ENCODE peak calls at places on chromosome 18, in six cellular contexts. J is H1, F is GM12892, Y is HepG2, V is K562, C is GM12878. A is an unnamed sample.

GRCh38 chr18:36519358-36519757 is 221.8 kb downstream of the FHOD3 start:
- DNase-seq in J (peak), F (no peak), Y (no peak), V (no peak), C (no peak), A (no peak)

GRCh38 chr18:44502790-44503189 is 177.9 kb upstream of the SETBP1 start:
- DNase-seq in C (no peak), V (no peak), F (no peak), J (no peak), Y (no peak), A (no peak)

GRCh38 chr18:48949606-48950535 is 894 bp downstream of the SMAD7 start:
- DNase-seq in V (peak), Y (no peak), F (no peak), J (peak), C (no peak), A (no peak)

GRCh38 chr18:52054301-52054700 is 285.7 kb upstream of the DCC start:
- DNase-seq in V (no peak), Y (no peak), C (no peak), F (no peak), J (no peak), A (no peak)

GRCh38 chr18:80135136-80135535 is 26.1 kb downstream of the ADNP2 start:
- DNase-seq in C (no peak), F (no peak), J (no peak), Y (no peak), V (no peak), A (no peak)

GRCh38 chr18:48036191-48036590 is 105.7 kb upstream of the SMAD2 start:
- DNase-seq in F (no peak), J (no peak), V (no peak), C (no peak), Y (no peak), A (no peak)

GRCh38 chr18:23198217-23198845 is 63.0 kb downstream of the CABLES1 start:
- DNase-seq in Y (no peak), F (no peak), V (no peak), C (no peak), J (no peak), A (no peak)

GRCh38 chr18:25724121-25724520 is 366.3 kb downstream of the SS18 start:
- DNase-seq in J (no peak), C (no peak), F (no peak), V (no peak), Y (no peak), A (no peak)

GRCh38 chr18:7467708-7468466 is 99.2 kb upstream of the PTPRM start:
- DNase-seq in Y (peak), J (no peak), F (no peak), V (peak), C (no peak), A (no peak)

GRCh38 chr18:36460854-36461253 is 163.3 kb downstream of the FHOD3 start:
- DNase-seq in C (no peak), F (no peak), V (no peak), J (peak), Y (no peak), A (no peak)

GRCh38 chr18:22813648-22814328 is 119.3 kb upstream of the RBBP8 start:
- DNase-seq in Y (peak), C (no peak), F (no peak), V (peak), J (no peak), A (no peak)

GRCh38 chr18:22606563-22607283 is 189.0 kb upstream of the CTAGE1 start:
- DNase-seq in Y (no peak), J (no peak), V (no peak), C (no peak), F (no peak), A (no peak)

GRCh38 chr18:45727068-45727467 is 3.1 kb downstream of the SLC14A1 start:
- DNase-seq in Y (no peak), F (no peak), J (no peak), V (no peak), C (no peak), A (no peak)

GRCh38 chr18:33870059-33870458 is 292.0 kb downstream of the ASXL3 start:
- DNase-seq in F (no peak), Y (no peak), J (no peak), C (no peak), V (no peak), A (no peak)

GRCh38 chr18:3653859-3654441 is 204.0 kb downstream of the TGIF1 start:
- DNase-seq in V (peak), C (no peak), J (no peak), Y (no peak), F (no peak), A (no peak)

GRCh38 chr18:33934258-33934657 is 290.5 kb downstream of the NOL4 start:
- DNase-seq in V (no peak), C (no peak), F (no peak), J (no peak), Y (no peak), A (no peak)

GRCh38 chr18:46291149-46291548 is 187.0 kb downstream of the HAUS1 start:
- DNase-seq in V (no peak), C (no peak), Y (no peak), F (no peak), J (no peak), A (no peak)

GRCh38 chr18:37393945-37394609 is 171.5 kb downstream of the CELF4 start:
- DNase-seq in F (peak), V (peak), Y (no peak), J (peak), C (no peak), A (no peak)

GRCh38 chr18:57915848-57916596 is 112.9 kb upstream of the ATP8B1 start:
- DNase-seq in Y (peak), F (no peak), C (no peak), J (no peak), V (no peak), A (no peak)

GRCh38 chr18:58194028-58194427 is 150.0 kb downstream of the NEDD4L start:
- DNase-seq in F (no peak), J (no peak), Y (no peak), V (peak), C (no peak), A (no peak)

GRCh38 chr18:77054288-77054605 is 78.3 kb downstream of the MBP start:
- DNase-seq in J (no peak), Y (no peak), V (no peak), C (no peak), F (no peak), A (no peak)

GRCh38 chr18:52348209-52348608 is 8.2 kb downstream of the DCC start:
- DNase-seq in C (no peak), J (peak), V (peak), F (no peak), Y (peak), A (no peak)

GRCh38 chr18:13539050-13539449 is 187.3 kb downstream of the FAM210A start:
- DNase-seq in V (no peak), Y (no peak), J (no peak), C (no peak), F (no peak), A (no peak)

GRCh38 chr18:66749030-66749429 is 145.1 kb upstream of the CDH19 start:
- DNase-seq in Y (peak), V (no peak), F (no peak), J (no peak), C (no peak), A (no peak)

GRCh38 chr18:74289137-74289536 is 2.6 kb downstream of the CYB5A start:
- DNase-seq in F (no peak), Y (no peak), J (no peak), V (no peak), C (no peak), A (no peak)

GRCh38 chr18:49933530-49933929 is 120.2 kb upstream of the ACAA2 start:
- DNase-seq in F (no peak), C (no peak), J (no peak), Y (no peak), V (no peak), A (no peak)

GRCh38 chr18:79819951-79820351 is 22.2 kb downstream of the KCNG2 start:
- DNase-seq in V (no peak), Y (no peak), F (peak), J (peak), C (peak), A (peak)

GRCh38 chr18:34933880-34934689 is 107.1 kb upstream of the MAPRE2 start:
- DNase-seq in F (no peak), C (no peak), V (no peak), Y (no peak), J (no peak), A (no peak)

GRCh38 chr18:57581301-57581934 is 5.1 kb downstream of the FECH start:
- DNase-seq in Y (no peak), J (no peak), C (peak), V (no peak), F (no peak), A (peak)

GRCh38 chr18:51582551-51582950 is 385.1 kb upstream of the MEX3C start:
- DNase-seq in F (no peak), C (no peak), V (no peak), Y (no peak), J (no peak), A (no peak)

GRCh38 chr18:46632401-46633089 is 24.5 kb downstream of the LOXHD1 start:
- DNase-seq in Y (no peak), F (no peak), V (no peak), J (peak), C (no peak), A (no peak)

GRCh38 chr18:2961828-2962227 is 51.1 kb downstream of the LPIN2 start:
- DNase-seq in V (no peak), C (no peak), F (no peak), J (no peak), Y (no peak), A (no peak)

GRCh38 chr18:40877096-40877495 is 1077.9 kb upstream of the PIK3C3 start:
- DNase-seq in J (no peak), C (no peak), V (no peak), Y (no peak), F (no peak), A (no peak)

GRCh38 chr18:73118121-73118816 is 250.5 kb upstream of the NETO1 start:
- DNase-seq in C (no peak), F (no peak), Y (no peak), J (no peak), V (no peak), A (no peak)

DNA sequence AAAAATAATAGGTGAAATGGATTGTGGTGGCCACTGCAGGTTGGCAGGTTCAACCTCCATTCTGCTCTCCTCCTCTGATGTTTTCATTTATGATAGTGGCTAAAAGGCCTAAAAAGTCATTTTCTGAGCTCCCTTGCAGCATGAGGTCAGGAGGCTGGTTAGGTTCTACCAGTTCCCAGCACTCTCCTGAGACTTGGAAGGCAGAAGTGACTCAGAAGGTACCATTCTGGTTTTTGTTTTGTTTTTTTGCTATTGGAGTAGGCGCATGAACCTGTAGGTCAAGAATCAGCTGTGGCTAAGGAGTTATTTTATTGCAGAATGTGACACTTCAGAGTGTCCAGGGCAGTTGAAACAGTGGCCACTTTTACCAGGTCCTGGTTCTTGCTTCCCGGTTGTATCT is 181.9 kb downstream of the CCDC102B start:
- DNase-seq in C (no peak), F (no peak), J (no peak), Y (no peak), V (no peak), A (no peak)
- TF ChIP-seq TAF1 in C (no peak), F (no peak), J (no peak), Y (no peak), V (no peak), A (no peak)

DNA sequence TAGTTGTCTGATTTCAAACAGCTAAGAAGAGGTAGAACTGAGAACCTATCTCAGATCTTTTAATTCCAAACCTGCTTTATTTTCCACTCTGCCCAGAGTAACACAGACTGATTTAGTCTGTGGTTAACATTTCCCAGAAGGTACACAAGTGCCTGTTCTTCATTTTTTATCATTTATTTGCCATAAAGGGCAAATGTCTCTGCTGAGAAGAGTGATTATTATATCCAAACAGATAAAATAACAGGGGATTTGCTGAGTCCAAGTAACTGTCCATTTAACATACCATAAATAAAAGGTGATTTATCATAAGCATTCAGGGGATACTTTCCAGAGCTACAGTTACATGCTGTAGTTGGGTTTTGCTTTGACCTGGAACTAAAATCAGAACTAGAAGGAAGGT is 617.7 kb downstream of the MBD2 start:
- DNase-seq in Y (no peak), J (no peak), F (no peak), V (no peak), C (no peak), A (no peak)
- TF ChIP-seq POLR2AphosphoS5 in Y (no peak), J (no peak), F (no peak), V (no peak), C (no peak), A (no peak)

GRCh38 chr18:70200286-70200685 is 5.2 kb downstream of the RTTN start:
- DNase-seq in J (no peak), F (no peak), V (no peak), C (no peak), Y (no peak), A (no peak)

GRCh38 chr18:70207181-70207580 is 1.7 kb upstream of the RTTN start:
- DNase-seq in F (no peak), V (no peak), C (no peak), J (no peak), Y (no peak), A (no peak)

GRCh38 chr18:70205421-70206397 is at the start of gene RTTN:
- DNase-seq in C (peak), F (peak), V (peak), Y (peak), J (peak), A (peak)
- TF ChIP-seq POLR2A in C (peak), F (no peak), V (peak), Y (peak), J (peak), A (no peak)

GRCh38 chr18:62339106-62339988 is 14.2 kb downstream of the TNFRSF11A start:
- DNase-seq in J (peak), C (no peak), F (no peak), Y (no peak), V (no peak), A (no peak)
- TF ChIP-seq TAF1 in J (no peak), C (no peak), F (no peak), Y (no peak), V (no peak), A (no peak)

GRCh38 chr18:69388222-69388621 is 12.5 kb upstream of the DOK6 start:
- DNase-seq in F (no peak), C (no peak), Y (no peak), V (no peak), J (no peak), A (no peak)
- TF ChIP-seq POLR2AphosphoS5 in F (no peak), C (no peak), Y (no peak), V (no peak), J (no peak), A (no peak)